ENCODE peak calls at places on chromosomes 13 and 19, in four cellular contexts. One of them, this sample, is unnamed.

GRCh38 chr19:3655402-3656072 is 28.9 kb upstream of the CACTIN start:
- DNase-seq in H9: no peak
- DNase-seq in IMR-90: peak
- DNase-seq in H1: no peak
- DNase-seq in this sample: no peak

GRCh38 chr13:37403776-37404497 is 194.6 kb downstream of the POSTN start:
- DNase-seq in H9: no peak
- DNase-seq in IMR-90: peak
- DNase-seq in H1: no peak
- DNase-seq in this sample: no peak

GRCh38 chr19:2865334-2866221 is 1.6 kb upstream of the ZNF556 start:
- DNase-seq in H9: no peak
- DNase-seq in IMR-90: no peak
- DNase-seq in H1: no peak
- DNase-seq in this sample: no peak

GRCh38 chr13:61029064-61029463 is 386.6 kb downstream of the PCDH20 start:
- DNase-seq in H9: peak
- DNase-seq in IMR-90: no peak
- DNase-seq in H1: no peak
- DNase-seq in this sample: peak

GRCh38 chr13:52449323-52450011 is 967 bp downstream of the VPS36 start:
- DNase-seq in H9: no peak
- DNase-seq in IMR-90: no peak
- DNase-seq in H1: no peak
- DNase-seq in this sample: peak

GRCh38 chr13:105334211-105334610 is 1201.3 kb downstream of the EFNB2 start:
- DNase-seq in H9: no peak
- DNase-seq in IMR-90: peak
- DNase-seq in H1: no peak
- DNase-seq in this sample: no peak

GRCh38 chr19:54795763-54796162 is 7.6 kb upstream of the KIR2DL4 start:
- DNase-seq in H9: no peak
- DNase-seq in IMR-90: no peak
- DNase-seq in H1: no peak
- DNase-seq in this sample: no peak

GRCh38 chr13:22944378-22944777 is 236.4 kb upstream of the SGCG start:
- DNase-seq in H9: peak
- DNase-seq in IMR-90: no peak
- DNase-seq in H1: no peak
- DNase-seq in this sample: no peak

GRCh38 chr13:46622918-46623256 is 69.9 kb downstream of the LRCH1 start:
- DNase-seq in H9: no peak
- DNase-seq in IMR-90: peak
- DNase-seq in H1: no peak
- DNase-seq in this sample: no peak

GRCh38 chr13:35501721-35502235 is 25.3 kb upstream of the MAB21L1 start:
- DNase-seq in H9: no peak
- DNase-seq in IMR-90: no peak
- DNase-seq in H1: no peak
- DNase-seq in this sample: no peak

GRCh38 chr19:18450021-18450933 is 12.3 kb upstream of the ISYNA1 start:
- DNase-seq in H9: no peak
- DNase-seq in IMR-90: no peak
- DNase-seq in H1: no peak
- DNase-seq in this sample: no peak

GRCh38 chr13:110445183-110445582 is 116.3 kb downstream of the RAB20 start:
- DNase-seq in H9: no peak
- DNase-seq in IMR-90: peak
- DNase-seq in H1: no peak
- DNase-seq in this sample: no peak

GRCh38 chr13:102555914-102556553 is 40.8 kb upstream of the TPP2 start:
- DNase-seq in H9: no peak
- DNase-seq in IMR-90: peak
- DNase-seq in H1: no peak
- DNase-seq in this sample: peak

GRCh38 chr13:63625869-63626268 is 2210.2 kb upstream of the PCDH20 start:
- DNase-seq in H9: no peak
- DNase-seq in IMR-90: peak
- DNase-seq in H1: no peak
- DNase-seq in this sample: peak

GRCh38 chr19:47899335-47899734 is 13.2 kb upstream of the SULT2A1 start:
- DNase-seq in H9: no peak
- DNase-seq in IMR-90: no peak
- DNase-seq in H1: no peak
- DNase-seq in this sample: no peak

GRCh38 chr19:45400192-45400591 is 4.7 kb downstream of the PPP1R13L start:
- DNase-seq in H9: peak
- DNase-seq in IMR-90: no peak
- DNase-seq in H1: no peak
- DNase-seq in this sample: no peak

GRCh38 chr13:75550159-75550567 is 572 bp downstream of the UCHL3 start:
- DNase-seq in H9: no peak
- DNase-seq in IMR-90: peak
- DNase-seq in H1: no peak
- DNase-seq in this sample: peak

GRCh38 chr19:5801796-5802616 is 2.9 kb upstream of the NRTN start:
- DNase-seq in H9: peak
- DNase-seq in IMR-90: peak
- DNase-seq in H1: no peak
- DNase-seq in this sample: peak

GRCh38 chr13:32938907-32939306 is 77.3 kb upstream of the KL start:
- DNase-seq in H9: no peak
- DNase-seq in IMR-90: peak
- DNase-seq in H1: no peak
- DNase-seq in this sample: peak

GRCh38 chr13:78806457-78806856 is 147.5 kb upstream of the OBI1 start:
- DNase-seq in H9: no peak
- DNase-seq in IMR-90: no peak
- DNase-seq in H1: no peak
- DNase-seq in this sample: peak

GRCh38 chr19:21604351-21604926 is 99.0 kb downstream of the ZNF429 start:
- DNase-seq in H9: no peak
- DNase-seq in IMR-90: peak
- DNase-seq in H1: no peak
- DNase-seq in this sample: peak

GRCh38 chr13:79679334-79679733 is 198.4 kb downstream of the NDFIP2 start:
- DNase-seq in H9: peak
- DNase-seq in IMR-90: peak
- DNase-seq in H1: peak
- DNase-seq in this sample: peak

GRCh38 chr13:39058040-39058439 is 19.8 kb downstream of the NHLRC3 start:
- DNase-seq in H9: no peak
- DNase-seq in IMR-90: no peak
- DNase-seq in H1: no peak
- DNase-seq in this sample: no peak

GRCh38 chr13:62702502-62702901 is 1286.9 kb upstream of the PCDH20 start:
- DNase-seq in H9: no peak
- DNase-seq in IMR-90: no peak
- DNase-seq in H1: no peak
- DNase-seq in this sample: no peak

GRCh38 chr13:48595330-48596127 is 58.2 kb upstream of the CYSLTR2 start:
- DNase-seq in H9: peak
- DNase-seq in IMR-90: peak
- DNase-seq in H1: no peak
- DNase-seq in this sample: peak

GRCh38 chr13:42333613-42334328 is 61.8 kb downstream of the AKAP11 start:
- DNase-seq in H9: peak
- DNase-seq in IMR-90: peak
- DNase-seq in H1: no peak
- DNase-seq in this sample: peak

GRCh38 chr13:38421590-38422560 is 72.2 kb downstream of the UFM1 start:
- DNase-seq in H9: no peak
- DNase-seq in IMR-90: peak
- DNase-seq in H1: no peak
- DNase-seq in this sample: no peak

GRCh38 chr13:82917984-82918383 is 964.3 kb downstream of the SLITRK1 start:
- DNase-seq in H9: no peak
- DNase-seq in IMR-90: no peak
- DNase-seq in H1: no peak
- DNase-seq in this sample: no peak

GRCh38 chr19:19434483-19435045 is 29.1 kb downstream of the GATAD2A start:
- DNase-seq in H9: no peak
- DNase-seq in IMR-90: peak
- DNase-seq in H1: no peak
- DNase-seq in this sample: no peak

GRCh38 chr13:51912511-51913225 is 50.9 kb downstream of the CCDC70 start:
- DNase-seq in H9: peak
- DNase-seq in IMR-90: no peak
- DNase-seq in H1: no peak
- DNase-seq in this sample: no peak

GRCh38 chr13:111262715-111263114 is 57.7 kb upstream of the TEX29 start:
- DNase-seq in H9: no peak
- DNase-seq in IMR-90: no peak
- DNase-seq in H1: no peak
- DNase-seq in this sample: no peak

GRCh38 chr19:55118401-55118991 is 1.1 kb upstream of the PPP1R12C start:
- DNase-seq in H9: peak
- DNase-seq in IMR-90: no peak
- DNase-seq in H1: peak
- DNase-seq in this sample: peak

GRCh38 chr13:39581177-39581576 is 21.8 kb downstream of the LHFPL6 start:
- DNase-seq in H9: no peak
- DNase-seq in IMR-90: no peak
- DNase-seq in H1: no peak
- DNase-seq in this sample: no peak

GRCh38 chr13:43528992-43529391 is 257.8 kb downstream of the ENOX1 start:
- DNase-seq in H9: no peak
- DNase-seq in IMR-90: no peak
- DNase-seq in H1: no peak
- DNase-seq in this sample: peak

GRCh38 chr19:39433480-39434079 is 2.2 kb downstream of the RPS16 start:
- DNase-seq in H9: no peak
- DNase-seq in IMR-90: no peak
- DNase-seq in H1: no peak
- DNase-seq in this sample: no peak

DNA sequence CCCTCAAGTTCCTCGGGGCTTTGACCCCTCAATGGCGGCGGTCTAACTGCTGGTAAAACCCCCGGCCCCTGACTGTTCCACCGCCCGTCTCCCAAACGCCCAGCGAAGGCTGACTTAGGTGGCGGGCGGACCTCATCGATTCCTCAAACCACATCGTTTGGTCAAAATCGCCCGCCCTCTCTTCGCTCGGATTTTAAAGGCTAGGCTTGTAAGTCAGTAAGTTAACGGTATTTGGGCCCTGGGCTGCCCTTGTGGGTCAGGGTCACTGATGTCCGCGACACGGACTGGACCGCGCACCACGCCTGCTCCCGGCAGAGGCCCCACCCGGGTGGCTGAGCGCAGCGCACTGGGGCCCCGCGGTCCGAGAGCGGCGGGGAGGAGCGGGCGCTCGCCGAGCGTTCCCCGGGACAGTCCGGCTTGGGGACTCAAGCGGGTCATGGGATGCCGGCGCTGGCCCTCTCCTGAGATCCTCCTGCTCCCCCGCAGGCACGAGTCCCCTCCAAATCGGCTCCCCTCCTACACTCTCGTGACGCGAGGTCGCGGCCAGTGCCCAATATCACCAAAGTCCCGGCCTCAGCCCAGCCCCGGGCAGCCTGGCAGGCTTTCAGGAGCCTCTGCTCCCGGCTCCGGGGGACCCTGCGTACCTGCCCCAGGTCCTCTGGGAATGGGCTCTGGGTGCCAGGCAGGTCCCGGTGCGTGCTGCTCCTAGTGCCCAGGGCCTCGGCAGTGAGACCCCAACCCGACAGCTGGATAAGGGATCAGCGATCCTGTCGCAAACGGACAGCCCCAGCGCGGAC is 990 bp downstream of the FLT1 start:
- DNase-seq in H9: no peak
- DNase-seq in IMR-90: no peak
- DNase-seq in H1: no peak
- DNase-seq in this sample: peak
- H3K56ac ChIP-seq in H9: no peak
- H3K56ac ChIP-seq in IMR-90: no peak
- H3K56ac ChIP-seq in H1: no peak
- H3K56ac ChIP-seq in this sample: peak

GRCh38 chr13:20362642-20363041 is 130.5 kb upstream of the GJB6 start:
- DNase-seq in H9: no peak
- DNase-seq in IMR-90: no peak
- DNase-seq in H1: no peak
- DNase-seq in this sample: no peak
- H3K56ac ChIP-seq in H9: no peak
- H3K56ac ChIP-seq in IMR-90: no peak
- H3K56ac ChIP-seq in H1: no peak
- H3K56ac ChIP-seq in this sample: no peak

GRCh38 chr13:74025369-74025768 is 108.8 kb downstream of the KLF12 start:
- DNase-seq in H9: no peak
- DNase-seq in IMR-90: no peak
- DNase-seq in H1: no peak
- DNase-seq in this sample: no peak

GRCh38 chr13:74027161-74027779 is 106.9 kb downstream of the KLF12 start:
- DNase-seq in H9: no peak
- DNase-seq in IMR-90: no peak
- DNase-seq in H1: no peak
- DNase-seq in this sample: no peak

GRCh38 chr13:74026753-74027152 is 107.5 kb downstream of the KLF12 start:
- DNase-seq in H9: peak
- DNase-seq in IMR-90: peak
- DNase-seq in H1: no peak
- DNase-seq in this sample: peak

GRCh38 chr13:74024314-74024713 is 109.9 kb downstream of the KLF12 start:
- DNase-seq in H9: no peak
- DNase-seq in IMR-90: no peak
- DNase-seq in H1: no peak
- DNase-seq in this sample: no peak

DNA sequence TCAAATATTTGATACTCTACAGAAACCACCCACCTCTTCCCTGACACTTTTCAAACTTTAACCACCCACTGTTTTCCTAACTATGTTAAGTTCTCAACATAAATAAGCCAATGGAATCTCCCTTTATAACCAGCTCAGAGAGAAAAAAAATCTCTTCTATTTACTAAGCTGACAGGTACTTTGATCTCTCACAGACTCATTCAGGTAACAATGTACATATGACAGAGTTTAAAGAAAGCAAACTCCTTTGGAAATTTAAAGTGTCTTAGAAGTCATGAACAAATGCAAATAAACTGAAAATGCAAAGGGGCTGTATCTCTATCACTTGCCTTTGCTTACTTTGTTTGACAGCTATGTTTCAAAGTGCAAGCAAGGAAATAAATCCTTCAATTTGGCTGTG is 109.3 kb downstream of the KLF12 start:
- DNase-seq in H9: no peak
- DNase-seq in IMR-90: no peak
- DNase-seq in H1: no peak
- DNase-seq in this sample: no peak
- H3K56ac ChIP-seq in H9: no peak
- H3K56ac ChIP-seq in IMR-90: no peak
- H3K56ac ChIP-seq in H1: no peak
- H3K56ac ChIP-seq in this sample: no peak

DNA sequence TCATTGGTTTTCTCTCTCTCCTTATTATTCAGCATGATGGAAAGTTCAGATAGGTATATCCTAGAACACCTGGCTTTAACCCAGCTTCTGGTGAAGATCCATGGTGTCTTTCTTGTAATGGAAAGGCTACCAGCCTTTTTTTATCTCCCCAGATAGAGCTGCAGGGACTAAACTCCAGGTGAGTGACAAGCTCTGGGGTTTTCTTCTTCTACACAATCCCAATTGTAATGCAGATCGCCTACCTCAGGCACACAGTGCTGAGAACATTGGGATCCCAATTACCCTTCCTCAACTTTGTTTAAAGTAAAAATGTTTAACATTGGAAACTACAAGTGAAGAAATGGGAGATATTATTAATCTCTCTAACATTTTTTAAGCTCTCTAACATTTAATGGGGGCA is 1851.7 kb downstream of the PCDH9 start:
- DNase-seq in H9: no peak
- DNase-seq in IMR-90: no peak
- DNase-seq in H1: no peak
- DNase-seq in this sample: no peak
- H3K56ac ChIP-seq in H9: no peak
- H3K56ac ChIP-seq in IMR-90: no peak
- H3K56ac ChIP-seq in H1: no peak
- H3K56ac ChIP-seq in this sample: no peak